ENCODE peak calls at places on chromosomes 7 and 10, in eight cellular contexts. D is HCEC 1CT; W is transverse colon; X is activated CD8-positive, alpha-beta T cell treated with anti-CD3 and anti-CD28 coated beads for 36 hours; A is PC-3; Y is islet precursor cell; E is fibroblast of pulmonary artery; L is occipital lobe. O is an unnamed sample.

GRCh38 chr7:150335101-150335773 is 6.2 kb downstream of the RARRES2 start:
- DNase-seq in D (peak; percentile 73), L (no peak), E (peak; percentile 78), W (no peak), A (no peak), X (no peak), Y (no peak), O (peak; percentile 60)

GRCh38 chr10:45091968-45092367 is 91.2 kb downstream of the ZNF22 start:
- DNase-seq in A (no peak), D (no peak), L (no peak), W (no peak), X (no peak), Y (no peak), E (no peak), O (no peak)

GRCh38 chr10:100518761-100519241 is 860 bp downstream of the SEC31B start:
- DNase-seq in L (peak; percentile 53), D (peak; percentile 57), A (peak; percentile 73), Y (peak; percentile 73), W (peak; percentile 70), X (peak; percentile 82), E (peak; percentile 73), O (peak; percentile 62)

GRCh38 chr10:80465839-80466590 is 11.9 kb downstream of the TSPAN14 start:
- DNase-seq in E (no peak), A (no peak), Y (no peak), X (peak; percentile 77), W (no peak), D (no peak), L (no peak), O (no peak)

GRCh38 chr10:78964952-78965633 is 103.7 kb upstream of the ZMIZ1 start:
- DNase-seq in X (no peak), W (no peak), Y (peak; percentile 100), A (peak; percentile 100), E (no peak), L (peak; percentile 76), D (no peak), O (peak; percentile 90)

GRCh38 chr10:51090190-51090589 is 15.9 kb downstream of the PRKG1 start:
- DNase-seq in X (no peak), L (no peak), A (peak; percentile 95), E (peak; percentile 62), D (peak; percentile 45), W (no peak), Y (no peak), O (no peak)

GRCh38 chr10:1782841-1783240 is 45.5 kb upstream of the ADARB2 start:
- DNase-seq in L (no peak), X (no peak), A (no peak), D (no peak), W (no peak), Y (no peak), E (no peak), O (no peak)

GRCh38 chr10:60796481-60796880 is 18.2 kb downstream of the CDK1 start:
- DNase-seq in E (no peak), Y (no peak), W (no peak), X (no peak), D (no peak), L (no peak), A (no peak), O (no peak)

GRCh38 chr7:946256-946996 is 8.1 kb downstream of the ADAP1 start:
- DNase-seq in D (no peak), X (no peak), L (no peak), A (no peak), Y (no peak), E (no peak), W (peak; percentile 81), O (no peak)

GRCh38 chr10:113991091-113991860 is 52.4 kb upstream of the ADRB1 start:
- DNase-seq in D (no peak), Y (peak; percentile 49), L (no peak), W (no peak), A (no peak), X (peak; percentile 53), E (no peak), O (no peak)

GRCh38 chr10:114925675-114926204 is 12.3 kb upstream of the TRUB1 start:
- DNase-seq in D (peak; percentile 3), E (peak; percentile 44), A (peak; percentile 43), X (peak; percentile 69), L (no peak), Y (peak; percentile 59), W (no peak), O (no peak)

GRCh38 chr10:90885176-90885575 is 13.4 kb downstream of the RPP30 start:
- DNase-seq in W (no peak), A (peak; percentile 63), D (peak; percentile 74), E (peak; percentile 72), Y (no peak), L (no peak), X (no peak), O (no peak)

GRCh38 chr7:289209-289755 is 688 bp upstream of the FOXL3 start:
- DNase-seq in A (no peak), L (no peak), D (no peak), E (no peak), X (no peak), W (no peak), Y (no peak), O (no peak)

GRCh38 chr7:157760004-157760730 is 423.4 kb downstream of the DNAJB6 start:
- DNase-seq in Y (no peak), W (no peak), X (peak; percentile 17), E (no peak), L (no peak), D (no peak), A (no peak), O (no peak)

GRCh38 chr10:78719276-78719675 is 349.5 kb upstream of the ZMIZ1 start:
- DNase-seq in E (no peak), X (no peak), Y (no peak), L (no peak), D (no peak), W (no peak), A (no peak), O (no peak)

GRCh38 chr10:802506-802905 is 113.0 kb upstream of the DIP2C start:
- DNase-seq in W (no peak), X (no peak), D (no peak), A (no peak), E (no peak), L (no peak), Y (no peak), O (no peak)

GRCh38 chr7:16811555-16811954 is 6.8 kb upstream of the AGR2 start:
- DNase-seq in L (no peak), A (peak; percentile 82), W (no peak), X (no peak), D (peak; percentile 68), E (peak; percentile 32), Y (no peak), O (no peak)

GRCh38 chr7:32347244-32347828 is 142.8 kb downstream of the LSM5 start:
- DNase-seq in X (peak; percentile 54), A (peak; percentile 40), D (peak; percentile 5), W (no peak), Y (no peak), L (no peak), E (peak; percentile 33), O (no peak)

O was measured in ELF-1.